ENCODE peak calls at places on chromosome 14, in four cellular contexts. J is HCT116, U is GM23248, E is MM.1S. N is an unnamed sample.

GRCh38 chr14:101442451-101442850 is 118.8 kb upstream of the DIO3 start:
- DNase-seq in J (no peak), U (no peak), E (peak; percentile 44), N (no peak)

GRCh38 chr14:92728781-92729364 is 19.6 kb downstream of the LGMN start:
- DNase-seq in J (no peak), U (no peak), E (no peak), N (peak; percentile 92)

GRCh38 chr14:74793506-74794155 is 30.5 kb downstream of the YLPM1 start:
- DNase-seq in J (no peak), U (peak; percentile 50), E (no peak), N (peak; percentile 32)

GRCh38 chr14:104383088-104383805 is 196.3 kb upstream of the C14orf180 start:
- DNase-seq in J (no peak), U (no peak), E (no peak), N (no peak)

GRCh38 chr14:43938588-43939281 is 568.3 kb downstream of the FSCB start:
- DNase-seq in J (no peak), U (no peak), E (no peak), N (no peak)

GRCh38 chr14:63375772-63376171 is 57.0 kb upstream of the GPHB5 start:
- DNase-seq in J (no peak), U (peak; percentile 48), E (no peak), N (peak; percentile 22)

GRCh38 chr14:105605501-105606304 is 79.3 kb downstream of the TMEM121 start:
- DNase-seq in J (no peak), U (no peak), E (no peak), N (no peak)

GRCh38 chr14:60061371-60061770 is 30.4 kb upstream of the PCNX4 start:
- DNase-seq in J (no peak), U (peak; percentile 29), E (no peak), N (peak; percentile 99)

GRCh38 chr14:91078095-91078737 is 17.8 kb upstream of the RPS6KA5 start:
- DNase-seq in J (no peak), U (no peak), E (peak; percentile 29), N (no peak)

GRCh38 chr14:68940614-68941185 is 38.4 kb downstream of the ACTN1 start:
- DNase-seq in J (no peak), U (no peak), E (no peak), N (no peak)

GRCh38 chr14:34365309-34365915 is 96.6 kb downstream of the SPTSSA start:
- DNase-seq in J (no peak), U (peak; percentile 23), E (no peak), N (peak; percentile 29)

GRCh38 chr14:23588884-23589598 is 10.5 kb upstream of the JPH4 start:
- DNase-seq in J (peak; percentile 81), U (peak; percentile 80), E (peak; percentile 55), N (peak; percentile 87)

GRCh38 chr14:103879570-103880333 is 32.4 kb upstream of the PPP1R13B start:
- DNase-seq in J (no peak), U (peak; percentile 66), E (no peak), N (peak; percentile 74)

GRCh38 chr14:87170179-87170578 is 822.8 kb downstream of the GALC start:
- DNase-seq in J (no peak), U (no peak), E (no peak), N (no peak)

GRCh38 chr14:96168581-96168980 is 36.1 kb upstream of the BDKRB2 start:
- DNase-seq in J (no peak), U (no peak), E (no peak), N (no peak)

GRCh38 chr14:96167224-96168148 is 37.2 kb upstream of the BDKRB2 start:
- DNase-seq in J (no peak), U (peak; percentile 92), E (no peak), N (peak; percentile 70)

GRCh38 chr14:96164861-96165490 is 39.7 kb upstream of the BDKRB2 start:
- DNase-seq in J (no peak), U (no peak), E (no peak), N (no peak)

GRCh38 chr14:96165493-96166474 is 38.9 kb upstream of the BDKRB2 start:
- DNase-seq in J (no peak), U (no peak), E (no peak), N (no peak)

GRCh38 chr14:96166475-96167223 is 38.0 kb upstream of the BDKRB2 start:
- DNase-seq in J (no peak), U (peak; percentile 37), E (no peak), N (no peak)
- H2AFZ ChIP-seq in J (no peak overlapping the region), U (peak overlapping the region; percentile 45), E (no peak overlapping the region), N (no peak overlapping the region)

GRCh38 chr14:96038558-96038919 is 623 bp upstream of the C14orf132 start:
- DNase-seq in J (peak; percentile 4), U (no peak), E (no peak), N (no peak)
- H3K27ac ChIP-seq in J (no peak overlapping the region), U (peak overlapping the region; percentile 13), E (no peak overlapping the region), N (no peak overlapping the region)

GRCh38 chr14:98946995-98947394 is 325.0 kb downstream of the BCL11B start:
- DNase-seq in J (no peak), U (peak; percentile 2), E (no peak), N (no peak)
- TF ChIP-seq EZH2phosphoT487 in J (no peak), U (no peak), E (no peak), N (no peak)

GRCh38 chr14:57382283-57382682 is 8.1 kb upstream of the NAA30 start:
- DNase-seq in J (no peak), U (peak; percentile 94), E (no peak), N (peak; percentile 99)

GRCh38 chr14:57378661-57379060 is 11.7 kb upstream of the NAA30 start:
- DNase-seq in J (no peak), U (peak; percentile 38), E (no peak), N (peak; percentile 76)

GRCh38 chr14:57383125-57383524 is 7.3 kb upstream of the NAA30 start:
- DNase-seq in J (no peak), U (no peak), E (no peak), N (peak; percentile 42)

GRCh38 chr14:57375156-57375555 is 15.2 kb upstream of the NAA30 start:
- DNase-seq in J (no peak), U (no peak), E (no peak), N (no peak)

GRCh38 chr14:57380935-57381334 is 9.5 kb upstream of the NAA30 start:
- DNase-seq in J (no peak), U (peak; percentile 26), E (no peak), N (peak; percentile 71)
- H2AFZ ChIP-seq in J (no peak overlapping the region), U (no peak overlapping the region), E (no peak overlapping the region), N (peak overlapping the region; percentile 4)

GRCh38 chr14:65095633-65096205 is 6.6 kb downstream of the MAX start:
- DNase-seq in J (no peak), U (peak; percentile 73), E (no peak), N (no peak)

GRCh38 chr14:65100905-65101541 is 1.3 kb downstream of the MAX start:
- DNase-seq in J (no peak), U (peak; percentile 47), E (no peak), N (no peak)

GRCh38 chr14:65092340-65092739 is 10.0 kb downstream of the MAX start:
- DNase-seq in J (no peak), U (no peak), E (no peak), N (peak; percentile 21)

GRCh38 chr14:65098586-65098985 is 3.7 kb downstream of the MAX start:
- DNase-seq in J (no peak), U (peak; percentile 62), E (peak; percentile 47), N (no peak)

GRCh38 chr14:65096323-65097089 is 5.8 kb downstream of the MAX start:
- DNase-seq in J (no peak), U (peak; percentile 24), E (no peak), N (no peak)
- H3K27ac ChIP-seq in J (no peak overlapping the region), U (peak overlapping the region; percentile 44), E (no peak overlapping the region), N (no peak overlapping the region)

DNA sequence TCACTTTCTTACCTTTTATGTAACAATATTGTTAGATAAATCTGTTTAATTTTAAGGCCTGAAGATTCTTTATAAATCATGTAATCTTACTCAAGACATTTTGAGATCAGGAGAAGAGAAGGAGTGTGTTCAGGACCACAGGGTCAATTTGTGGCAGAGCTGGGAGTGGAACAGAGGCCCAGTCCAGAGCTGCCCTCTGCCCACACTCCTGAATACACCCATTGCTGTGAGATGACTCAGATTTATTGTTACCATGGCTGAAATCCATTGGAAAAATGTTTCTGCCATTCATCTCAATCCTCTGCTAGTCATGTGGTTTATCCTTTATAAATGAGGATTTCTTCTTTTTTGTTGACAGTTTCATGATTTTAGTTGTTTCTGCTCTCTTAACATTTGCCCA is 100.5 kb upstream of the STXBP6 start:
- DNase-seq in J (no peak), U (peak; percentile 43), E (no peak), N (no peak)
- TF ChIP-seq EZH2phosphoT487 in J (no peak), U (no peak), E (no peak), N (no peak)

GRCh38 chr14:80924365-80925103 is 17.0 kb downstream of the CEP128 start:
- DNase-seq in J (no peak), U (no peak), E (no peak), N (no peak)

GRCh38 chr14:80930836-80931389 is 10.6 kb downstream of the CEP128 start:
- DNase-seq in J (no peak), U (peak; percentile 92), E (peak; percentile 88), N (peak; percentile 77)

GRCh38 chr14:80926706-80927384 is 14.7 kb downstream of the CEP128 start:
- DNase-seq in J (no peak), U (peak; percentile 86), E (no peak), N (no peak)

GRCh38 chr14:80930095-80930494 is 11.4 kb downstream of the CEP128 start:
- DNase-seq in J (no peak), U (no peak), E (no peak), N (no peak)

GRCh38 chr14:80927385-80927989 is 14.1 kb downstream of the CEP128 start:
- DNase-seq in J (no peak), U (no peak), E (no peak), N (no peak)
- H2AFZ ChIP-seq in J (no peak overlapping the region), U (no peak overlapping the region), E (no peak overlapping the region), N (no peak overlapping the region)

DNA sequence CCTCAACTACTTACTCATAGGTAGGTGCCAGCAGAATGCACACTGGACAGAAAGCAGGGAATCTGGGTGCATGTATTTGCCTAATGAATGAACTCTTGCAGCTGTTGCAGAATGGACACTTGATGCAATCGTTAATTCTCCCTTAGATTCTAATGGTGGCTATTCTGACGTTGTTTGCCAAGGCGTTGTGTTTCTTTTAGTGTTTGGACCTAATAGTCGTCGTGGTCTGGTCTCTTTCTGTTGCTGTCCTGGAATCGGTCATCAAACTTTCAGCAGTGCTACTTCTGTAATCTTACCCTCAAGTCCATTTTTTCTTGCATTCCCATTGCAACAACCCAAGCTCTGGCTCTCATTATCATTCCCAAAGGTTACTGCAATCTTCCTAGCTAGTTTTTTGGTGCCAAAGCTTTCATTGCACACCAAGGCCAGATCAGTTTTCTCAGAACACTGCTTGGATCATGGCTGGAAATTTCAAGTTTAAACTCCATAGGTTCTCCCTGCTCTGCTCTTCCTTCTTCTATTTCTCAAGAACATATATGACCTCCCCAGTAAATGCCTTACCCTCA is 31.3 kb downstream of the BMP4 start:
- DNase-seq in J (no peak), U (no peak), E (no peak), N (no peak)
- H3K27ac ChIP-seq in J (no peak overlapping the region), U (no peak overlapping the region), E (no peak overlapping the region), N (peak overlapping the region; percentile 38)

DNA sequence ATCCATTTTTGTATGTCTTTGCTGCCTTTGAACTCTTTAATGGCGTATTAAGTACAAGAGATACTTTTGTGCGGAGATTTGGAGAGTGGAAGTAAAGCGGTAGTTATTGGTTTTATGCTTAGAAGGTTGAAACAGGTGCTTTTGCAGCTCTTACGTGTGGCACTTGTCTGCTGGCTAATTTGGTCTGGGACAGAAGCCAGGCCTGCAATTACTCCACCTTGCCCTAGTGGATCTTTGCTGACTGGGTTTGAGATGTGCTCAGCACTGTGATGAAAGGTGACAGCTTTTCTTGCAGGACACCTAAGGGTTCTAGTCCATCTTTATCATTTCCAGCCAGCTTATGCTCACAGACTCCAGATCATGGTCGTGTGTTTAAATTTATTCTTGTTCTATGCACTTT is 252.5 kb downstream of the RPL10L start:
- DNase-seq in J (no peak), U (no peak), E (no peak), N (no peak)
- TF ChIP-seq EZH2phosphoT487 in J (no peak), U (no peak), E (no peak), N (no peak)

GRCh38 chr14:77040309-77040994 is 11.9 kb upstream of the IRF2BPL start:
- DNase-seq in J (peak; percentile 94), U (peak; percentile 94), E (peak; percentile 88), N (peak; percentile 100)
- H2AFZ ChIP-seq in J (peak overlapping the region; percentile 86), U (peak overlapping the region; percentile 50), E (peak overlapping the region; percentile 34), N (peak overlapping the region; percentile 52)

N was measured in PC-3.